ENCODE peak calls at places on chromosomes 16 and 17, in seven cellular contexts. N, K, Z, V, W, D and U are unnamed samples.
A peak's percentile ranks its signal among the peaks of the same experiment; 100 is the strongest.

GRCh38 chr17:55238931-55239297 is 25.8 kb upstream of the HLF start:
- DNase-seq in Z (no peak), D (no peak), K (no peak), W (no peak), V (peak; percentile 49), N (no peak), U (no peak)

GRCh38 chr17:15263206-15263579 is 1.9 kb downstream of the PMP22 start:
- DNase-seq in D (peak; percentile 80), Z (peak; percentile 84), K (peak; percentile 47), V (peak; percentile 73), W (peak; percentile 60), N (peak; percentile 97), U (peak; percentile 55)

GRCh38 chr17:58328195-58329034 is at the start of gene TSPOAP1:
- DNase-seq in W (no peak), K (no peak), D (no peak), N (no peak), V (no peak), Z (no peak), U (no peak)

GRCh38 chr17:41254861-41255260 is 323 bp upstream of the KRTAP9-9 start:
- DNase-seq in N (no peak), K (no peak), Z (no peak), V (no peak), D (no peak), W (no peak), U (no peak)

GRCh38 chr17:41308251-41308917 is 725 bp downstream of the KRTAP16-1 start:
- DNase-seq in Z (no peak), V (no peak), D (no peak), N (peak; percentile 71), W (no peak), K (no peak), U (no peak)

GRCh38 chr17:42387221-42387657 is 1.0 kb downstream of the STAT3 start:
- DNase-seq in Z (no peak), W (no peak), N (no peak), K (no peak), V (no peak), D (no peak), U (no peak)

GRCh38 chr16:78925071-78925714 is 675.3 kb downstream of the MAF start:
- DNase-seq in V (peak; percentile 16), N (peak; percentile 70), Z (no peak), W (no peak), D (no peak), K (no peak), U (peak; percentile 5)

GRCh38 chr17:21460358-21460757 is 84.2 kb downstream of the KCNJ12 start:
- DNase-seq in D (peak; percentile 22), N (no peak), K (no peak), V (no peak), Z (no peak), W (no peak), U (no peak)

GRCh38 chr16:9311303-9311954 is 220.0 kb downstream of the HAPSTR1 start:
- DNase-seq in V (no peak), D (no peak), W (no peak), Z (no peak), N (no peak), K (no peak), U (peak; percentile 11)

GRCh38 chr17:42422958-42423712 is at the start of gene CAVIN1:
- DNase-seq in Z (peak; percentile 85), K (peak; percentile 93), D (peak; percentile 97), V (peak; percentile 99), W (peak; percentile 97), N (peak; percentile 100), U (peak; percentile 82)

GRCh38 chr17:35046740-35047283 is 16.7 kb downstream of the RFFL start:
- DNase-seq in V (no peak), N (no peak), K (no peak), W (no peak), Z (no peak), D (no peak), U (no peak)

GRCh38 chr17:17647521-17648178 is 33.6 kb upstream of the RAI1 start:
- DNase-seq in N (no peak), V (no peak), Z (no peak), D (no peak), K (no peak), W (no peak), U (no peak)

GRCh38 chr16:23055481-23055880 is 93.8 kb downstream of the USP31 start:
- DNase-seq in W (no peak), Z (no peak), K (no peak), V (no peak), N (no peak), D (no peak), U (no peak)

GRCh38 chr17:59890720-59891119 is 2.0 kb downstream of the TUBD1 start:
- DNase-seq in V (peak; percentile 48), N (no peak), D (peak; percentile 47), Z (no peak), K (no peak), W (no peak), U (no peak)

GRCh38 chr17:79658811-79659207 is 48.0 kb upstream of the RBFOX3 start:
- DNase-seq in K (no peak), W (no peak), N (no peak), Z (no peak), V (peak; percentile 70), D (peak; percentile 5), U (peak; percentile 53)
- TF ChIP-seq CTCF in K (no peak), W (peak; percentile 50), N (no peak), Z (no peak), V (peak; percentile 57), D (peak; percentile 69), U (peak; percentile 52)

GRCh38 chr17:75414488-75414887 is 9.0 kb upstream of the GRB2 start:
- DNase-seq in K (no peak), Z (no peak), D (no peak), W (no peak), N (no peak), V (no peak), U (no peak)
- TF ChIP-seq CTCF in K (no peak), Z (no peak), D (no peak), W (no peak), N (no peak), V (no peak), U (no peak)

DNA sequence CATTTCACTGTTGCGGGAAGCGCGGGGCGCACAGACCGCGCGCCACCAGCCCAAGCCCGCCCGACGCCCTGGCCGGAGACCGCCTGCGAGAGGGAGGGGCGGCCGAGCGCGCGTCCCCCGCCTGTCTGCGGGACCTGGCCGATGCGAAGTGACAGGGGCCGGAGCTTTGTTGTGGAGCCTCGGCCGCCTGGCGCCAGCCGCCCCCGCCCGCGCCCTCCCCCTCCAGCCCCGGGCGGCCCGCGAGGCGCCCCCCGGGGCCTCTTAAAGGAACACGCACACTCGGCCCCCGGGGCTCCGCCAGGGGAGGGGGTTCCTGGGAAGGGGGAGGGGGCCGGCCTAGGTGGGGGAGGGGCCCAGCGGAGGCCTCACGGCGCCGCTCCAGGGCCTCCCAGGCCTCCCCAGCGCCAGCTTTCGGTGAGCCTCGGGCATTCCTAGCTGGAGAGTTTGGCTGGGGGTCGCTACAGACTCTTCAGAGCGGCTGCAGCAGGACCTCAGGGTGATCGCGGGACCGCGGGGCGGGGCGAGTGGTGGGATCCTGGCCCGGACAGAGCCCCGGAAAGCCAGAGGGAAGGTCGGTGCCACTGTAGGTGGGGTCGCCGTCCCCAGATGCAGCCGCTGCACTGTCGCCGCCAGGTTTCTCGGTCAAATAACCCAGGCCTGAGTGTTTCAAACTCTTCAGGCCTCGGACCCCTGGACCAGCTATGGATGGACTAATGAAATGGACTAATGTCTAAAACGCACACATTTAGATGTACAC is 2.4 kb upstream of the TBX2 start:
- DNase-seq in N (peak; percentile 56), Z (no peak), K (no peak), V (no peak), D (no peak), W (no peak), U (no peak)
- TF ChIP-seq CTCF in N (no peak), Z (no peak), K (no peak), V (no peak), D (peak; percentile 28), W (peak; percentile 47), U (no peak)

GRCh38 chr16:58563775-58564174 is 48.5 kb downstream of the SETD6 start:
- DNase-seq in N (no peak), Z (no peak), D (no peak), K (no peak), W (no peak), V (no peak), U (no peak)
- TF ChIP-seq CTCF in N (no peak), Z (no peak), D (peak; percentile 45), K (no peak), W (no peak), V (no peak), U (no peak)

DNA sequence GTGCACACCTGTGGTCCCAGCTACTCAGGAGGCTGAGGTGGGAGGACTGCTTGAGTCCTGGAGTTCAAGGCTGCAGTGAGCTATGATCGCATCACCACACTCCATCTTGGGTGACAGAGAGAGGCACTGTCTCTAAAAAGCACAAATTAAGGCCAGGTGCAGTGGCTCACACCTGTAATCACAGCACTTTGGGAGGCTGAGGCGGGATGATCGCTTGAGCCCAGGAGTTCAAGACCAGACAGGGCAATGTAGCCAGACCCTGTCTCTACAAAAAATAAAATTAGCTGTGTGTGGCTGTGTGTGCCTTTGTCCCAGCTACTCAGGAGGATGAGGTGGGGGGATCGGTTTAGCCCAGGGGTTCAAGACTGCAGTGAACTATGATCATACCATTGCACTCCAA is 81.6 kb downstream of the BMERB1 start:
- DNase-seq in K (no peak), V (no peak), Z (no peak), N (no peak), W (no peak), D (no peak), U (no peak)
- TF ChIP-seq CTCF in K (no peak), V (no peak), Z (no peak), N (no peak), W (no peak), D (no peak), U (no peak)

GRCh38 chr16:84482951-84483881 is 21.2 kb downstream of the MEAK7 start:
- DNase-seq in D (no peak), N (no peak), Z (no peak), K (no peak), W (no peak), V (no peak), U (no peak)

GRCh38 chr16:84486126-84486525 is 18.3 kb downstream of the MEAK7 start:
- DNase-seq in N (no peak), W (no peak), Z (no peak), D (no peak), V (no peak), K (no peak), U (no peak)

GRCh38 chr16:84483882-84484565 is 20.4 kb downstream of the MEAK7 start:
- DNase-seq in W (no peak), N (no peak), K (no peak), Z (no peak), V (no peak), D (no peak), U (no peak)

GRCh38 chr16:84485255-84486010 is 19.0 kb downstream of the MEAK7 start:
- DNase-seq in Z (no peak), W (no peak), V (no peak), N (no peak), K (no peak), D (no peak), U (no peak)

DNA sequence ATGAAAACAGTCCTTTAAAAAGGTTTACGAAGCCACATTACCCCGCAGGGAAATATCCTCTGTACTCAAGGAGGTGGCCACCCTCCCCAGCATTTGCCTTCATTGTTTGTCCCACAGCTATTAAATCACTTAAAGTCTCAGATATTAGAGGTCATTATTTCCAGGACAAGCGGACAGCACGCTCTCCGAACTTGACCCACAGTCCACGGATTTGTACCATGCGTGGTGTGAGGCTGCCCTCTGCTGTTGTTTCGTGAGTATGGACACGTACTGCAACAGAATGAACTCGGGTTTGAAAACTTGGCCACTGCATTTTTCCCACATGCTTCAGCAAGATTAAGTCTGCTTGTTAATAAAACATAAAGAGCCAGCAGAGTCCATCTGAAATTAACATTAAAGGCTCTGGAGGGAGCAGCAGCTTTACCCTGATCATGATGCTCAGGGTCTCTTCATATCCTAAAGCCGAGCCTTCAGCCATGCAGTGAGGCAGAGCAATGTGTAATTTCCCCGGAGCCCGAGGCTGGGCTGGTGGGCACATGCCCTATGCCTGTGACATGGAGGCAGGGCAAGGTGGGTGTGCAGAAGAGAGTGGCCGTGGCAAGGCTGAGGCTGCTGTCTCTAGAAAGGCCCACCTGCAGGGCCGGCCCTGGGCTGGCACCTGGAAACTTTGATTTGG is 19.7 kb downstream of the MEAK7 start:
- DNase-seq in N (no peak), V (peak; percentile 47), W (peak; percentile 36), K (no peak), Z (no peak), D (no peak), U (peak; percentile 58)
- TF ChIP-seq CTCF in N (peak; percentile 74), V (peak; percentile 85), W (peak; percentile 82), K (no peak), Z (peak; percentile 35), D (peak; percentile 79), U (peak; percentile 69)